ENCODE peak calls at places on chromosomes 11 and 22, in five cellular contexts. M, E, G, P and O are unnamed samples.

GRCh38 chr11:86571273-86571948 is 101.0 kb downstream of the ME3 start:
- DNase-seq in E (peak), M (no peak), P (no peak), G (no peak), O (no peak)

GRCh38 chr11:22778642-22779041 is 51.0 kb downstream of the SVIP start:
- DNase-seq in P (no peak), G (no peak), E (no peak), M (no peak), O (no peak)

GRCh38 chr22:19811211-19811621 is 43.5 kb downstream of the GNB1L start:
- DNase-seq in P (no peak), M (no peak), G (no peak), E (no peak), O (no peak)

GRCh38 chr11:117217141-117217609 is 14.7 kb downstream of the PCSK7 start:
- DNase-seq in G (no peak), M (no peak), P (peak), E (no peak), O (no peak)

GRCh38 chr11:119371778-119372182 is 9.7 kb downstream of the USP2 start:
- DNase-seq in M (no peak), E (no peak), P (no peak), G (no peak), O (no peak)

GRCh38 chr22:36244522-36245391 is 5.4 kb upstream of the APOL2 start:
- DNase-seq in G (no peak), E (no peak), M (no peak), P (no peak), O (peak)

GRCh38 chr11:132125855-132126841 is 755.7 kb downstream of the NTM start:
- DNase-seq in M (no peak), G (no peak), P (no peak), E (no peak), O (no peak)

GRCh38 chr22:27041745-27042144 is 384.4 kb downstream of the MIAT start:
- DNase-seq in G (no peak), M (no peak), E (no peak), P (no peak), O (no peak)

GRCh38 chr11:134517115-134517514 is 105.1 kb upstream of the B3GAT1 start:
- DNase-seq in M (no peak), P (no peak), G (no peak), E (no peak), O (no peak)

DNA sequence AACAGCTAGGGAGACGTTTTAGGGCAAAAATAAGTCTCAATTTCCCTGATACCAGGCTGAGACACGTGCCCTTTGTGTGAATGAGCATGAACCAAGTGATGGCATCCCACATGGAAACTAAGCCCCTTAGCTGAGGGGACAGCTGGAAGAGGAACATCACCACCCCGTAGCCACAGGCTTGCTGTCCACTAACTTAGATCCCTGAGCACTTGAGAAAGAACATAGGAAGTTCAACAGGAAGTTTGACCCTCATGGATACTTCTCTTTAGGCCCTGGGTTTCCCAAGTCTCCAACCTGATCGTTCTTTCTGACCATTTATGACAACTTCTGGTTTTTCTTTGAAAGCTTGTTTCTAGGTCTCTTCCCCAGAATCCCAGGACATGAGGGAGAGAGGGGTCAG is 11.6 kb upstream of the CKAP5 start:
- DNase-seq in E (no peak), G (no peak), P (no peak), M (no peak), O (no peak)
- H3K4me3 ChIP-seq in E (no peak), G (no peak), P (no peak), M (no peak), O (no peak)

GRCh38 chr11:102322560-102322959 is 5.3 kb downstream of the BIRC3 start:
- DNase-seq in E (no peak), M (no peak), P (no peak), G (no peak), O (no peak)

GRCh38 chr11:102323542-102324261 is 6.4 kb downstream of the BIRC3 start:
- DNase-seq in E (no peak), G (no peak), P (no peak), M (no peak), O (no peak)

GRCh38 chr11:102320679-102321078 is 3.4 kb downstream of the BIRC3 start:
- DNase-seq in P (no peak), G (no peak), M (no peak), E (no peak), O (no peak)

GRCh38 chr11:102328748-102329147 is 11.5 kb downstream of the BIRC3 start:
- DNase-seq in E (no peak), G (no peak), P (no peak), M (no peak), O (no peak)

DNA sequence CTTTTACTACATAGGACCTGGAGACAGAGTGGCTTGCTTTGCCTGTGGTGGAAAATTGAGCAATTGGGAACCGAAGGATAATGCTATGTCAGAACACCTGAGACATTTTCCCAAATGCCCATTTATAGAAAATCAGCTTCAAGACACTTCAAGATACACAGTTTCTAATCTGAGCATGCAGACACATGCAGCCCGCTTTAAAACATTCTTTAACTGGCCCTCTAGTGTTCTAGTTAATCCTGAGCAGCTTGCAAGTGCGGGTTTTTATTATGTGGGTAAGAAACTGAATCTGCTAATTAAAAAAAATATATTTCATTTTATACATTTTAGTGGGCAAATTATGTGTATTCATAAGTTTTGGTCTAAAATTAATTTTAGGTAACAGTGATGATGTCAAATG is 7.8 kb downstream of the BIRC3 start:
- DNase-seq in E (no peak), M (no peak), P (no peak), G (no peak), O (no peak)
- TF ChIP-seq CTCF in E (no peak), M (no peak), P (no peak), G (no peak), O (no peak)

DNA sequence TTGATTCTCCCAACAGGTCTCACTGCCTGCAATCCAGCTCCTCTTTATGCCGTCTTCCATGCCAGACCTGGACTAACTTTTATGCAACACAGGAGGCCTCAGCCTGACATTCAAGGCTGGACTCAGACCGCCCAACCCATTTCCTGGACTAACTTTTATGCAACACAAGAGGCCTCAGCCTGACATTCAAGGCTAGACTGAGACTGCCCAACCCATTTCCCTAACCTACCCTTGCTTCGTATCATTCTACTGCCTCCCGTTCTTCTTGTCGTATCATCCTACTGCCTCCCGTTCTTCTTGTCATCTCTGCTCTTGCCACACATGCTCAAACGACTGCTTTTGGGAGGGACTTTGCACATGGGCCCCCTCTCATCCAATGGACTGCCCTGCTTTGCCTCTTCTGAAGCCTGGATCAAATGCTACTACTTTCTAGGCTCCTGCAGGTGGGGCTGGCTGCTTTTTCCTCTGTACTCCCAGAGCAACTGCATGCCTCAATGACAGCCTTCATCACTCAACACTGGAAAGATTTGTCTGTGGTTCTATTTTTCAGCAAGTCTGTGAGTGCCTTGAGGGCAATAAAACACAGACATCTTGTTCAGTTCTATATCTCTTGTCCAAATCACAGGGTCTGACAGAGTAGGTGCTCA is 7.8 kb downstream of the TBC1D10A start:
- DNase-seq in P (no peak), E (no peak), M (no peak), G (no peak), O (no peak)
- H3K4me3 ChIP-seq in P (no peak), E (no peak), M (no peak), G (no peak), O (no peak)

GRCh38 chr11:115217726-115218311 is 286.4 kb downstream of the CADM1 start:
- DNase-seq in P (no peak), G (no peak), M (no peak), E (no peak), O (no peak)

GRCh38 chr11:115213007-115213406 is 291.2 kb downstream of the CADM1 start:
- DNase-seq in E (no peak), G (no peak), P (no peak), M (no peak), O (no peak)

GRCh38 chr11:115219378-115219777 is 284.8 kb downstream of the CADM1 start:
- DNase-seq in P (no peak), M (no peak), E (no peak), G (no peak), O (no peak)

GRCh38 chr11:115214644-115215305 is 289.4 kb downstream of the CADM1 start:
- DNase-seq in E (no peak), G (no peak), M (no peak), P (no peak), O (no peak)

DNA sequence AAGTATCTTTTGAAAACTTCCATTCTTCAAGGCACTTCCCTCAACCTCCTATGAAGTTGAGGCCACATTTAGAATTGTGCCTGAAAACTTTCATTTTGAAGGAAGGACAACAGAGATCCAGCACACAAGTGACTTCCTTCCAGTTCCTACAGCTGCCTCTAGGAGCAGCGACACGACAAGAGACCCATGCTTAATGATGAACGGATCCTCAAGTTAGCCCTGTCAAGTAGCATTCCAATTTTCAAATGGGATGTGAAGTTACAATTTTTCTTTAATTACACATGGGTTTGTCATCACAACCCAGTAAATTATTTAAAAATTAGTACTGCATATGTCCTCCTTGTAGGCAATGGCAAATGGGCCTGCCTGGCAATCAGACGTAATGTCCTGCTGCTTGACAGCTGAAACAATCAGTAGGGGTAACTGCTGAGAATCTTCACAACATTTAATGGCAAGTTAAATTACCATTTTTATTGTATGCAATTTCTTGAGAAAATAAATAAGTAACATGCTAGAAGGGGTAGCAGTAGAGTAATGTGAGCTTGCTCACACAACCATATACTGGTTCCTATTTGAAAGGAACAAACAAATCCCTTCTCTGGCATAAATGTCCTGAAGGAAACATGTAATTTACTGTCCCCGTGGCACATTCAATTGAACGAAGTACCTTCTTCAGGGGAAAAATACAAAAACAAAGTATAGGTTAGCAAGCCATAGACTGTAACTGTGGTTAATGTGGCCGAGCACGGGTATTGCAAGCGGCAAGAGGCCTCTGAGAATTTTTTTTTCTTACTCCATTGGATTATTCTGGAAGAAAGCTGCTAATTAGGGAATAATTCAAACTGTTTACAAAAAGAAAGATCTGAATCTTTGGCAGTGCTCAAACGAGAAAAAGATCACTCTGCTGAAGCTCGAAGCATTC is 288.3 kb downstream of the CADM1 start:
- DNase-seq in P (no peak), M (no peak), G (no peak), E (no peak), O (no peak)
- TF ChIP-seq CTCF in P (no peak), M (no peak), G (no peak), E (no peak), O (no peak)